ENCODE peak calls at places on chromosomes 6 and 20, in five cellular contexts. D is sigmoid colon, K is Peyer's patch, L is GM12878, I is heart left ventricle. N is an unnamed sample.

GRCh38 chr20:25084616-25085187 is 2.8 kb upstream of the VSX1 start:
- DNase-seq in D (no peak), K (no peak), L (no peak), I (no peak), N (no peak)

GRCh38 chr6:70847685-70848084 is 109.2 kb downstream of the B3GAT2 start:
- DNase-seq in D (no peak), K (no peak), L (no peak), I (no peak), N (no peak)

GRCh38 chr20:63017826-63018411 is 11.2 kb upstream of the BHLHE23 start:
- DNase-seq in D (no peak), K (peak; percentile 27), L (no peak), I (peak; percentile 51), N (no peak)

GRCh38 chr6:116278853-116279231 is 888 bp downstream of the TSPYL1 start:
- DNase-seq in D (peak; percentile 88), K (no peak), L (no peak), I (peak; percentile 72), N (no peak)

GRCh38 chr20:61835301-61835700 is 230.4 kb downstream of the TAF4 start:
- DNase-seq in D (no peak), K (no peak), L (no peak), I (peak; percentile 44), N (no peak)

GRCh38 chr6:126721581-126722145 is 381.7 kb downstream of the CENPW start:
- DNase-seq in D (no peak), K (no peak), L (no peak), I (no peak), N (no peak)

GRCh38 chr20:13883425-13883824 is 98.6 kb downstream of the NDUFAF5 start:
- DNase-seq in D (peak; percentile 84), K (no peak), L (no peak), I (no peak), N (no peak)

GRCh38 chr6:79077680-79078056 is 386 bp downstream of the PHIP start:
- DNase-seq in D (peak; percentile 75), K (no peak), L (no peak), I (no peak), N (no peak)

GRCh38 chr6:36677753-36678487 is 594 bp upstream of the CDKN1A start:
- DNase-seq in D (no peak), K (no peak), L (no peak), I (no peak), N (no peak)

GRCh38 chr6:54206510-54206909 is 95.3 kb downstream of the MLIP start:
- DNase-seq in D (no peak), K (no peak), L (no peak), I (no peak), N (no peak)

GRCh38 chr6:166926748-166927147 is 29.6 kb downstream of the RNASET2 start:
- DNase-seq in D (no peak), K (no peak), L (no peak), I (no peak), N (no peak)

GRCh38 chr6:135750081-135750480 is 101.4 kb upstream of the PDE7B start:
- DNase-seq in D (no peak), K (no peak), L (no peak), I (no peak), N (no peak)

GRCh38 chr20:25230177-25230831 is 17.6 kb upstream of the PYGB start:
- DNase-seq in D (no peak), K (no peak), L (no peak), I (no peak), N (no peak)

GRCh38 chr6:79665725-79666551 is 34.8 kb downstream of the SH3BGRL2 start:
- DNase-seq in D (no peak), K (no peak), L (no peak), I (no peak), N (no peak)

GRCh38 chr6:43608310-43608763 is 20.7 kb downstream of the GTPBP2 start:
- DNase-seq in D (no peak), K (no peak), L (peak; percentile 17), I (no peak), N (peak; percentile 76)

GRCh38 chr6:167396068-167396658 is 71.3 kb downstream of the TTLL2 start:
- DNase-seq in D (no peak), K (no peak), L (no peak), I (no peak), N (no peak)

GRCh38 chr6:169654590-169655391 is 47.0 kb downstream of the WDR27 start:
- DNase-seq in D (peak; percentile 89), K (peak; percentile 83), L (no peak), I (no peak), N (peak; percentile 77)

GRCh38 chr6:79240509-79240908 is 6.0 kb upstream of the HMGN3 start:
- DNase-seq in D (no peak), K (no peak), L (no peak), I (no peak), N (no peak)

GRCh38 chr6:3315841-3316240 is 57.1 kb downstream of the PSMG4 start:
- DNase-seq in D (peak; percentile 44), K (no peak), L (no peak), I (no peak), N (no peak)

GRCh38 chr20:5919634-5920544 is 30.4 kb downstream of the TRMT6 start:
- DNase-seq in D (no peak), K (no peak), L (no peak), I (no peak), N (no peak)

GRCh38 chr20:22586645-22587310 is 2.4 kb upstream of the FOXA2 start:
- DNase-seq in D (no peak), K (peak; percentile 81), L (no peak), I (no peak), N (peak; percentile 24)

GRCh38 chr20:48817367-48818030 is 10.3 kb downstream of the PREX1 start:
- DNase-seq in D (no peak), K (no peak), L (no peak), I (no peak), N (no peak)

GRCh38 chr6:41291717-41292116 is 5.2 kb upstream of the TREM1 start:
- DNase-seq in D (no peak), K (no peak), L (no peak), I (no peak), N (no peak)

GRCh38 chr6:156825475-156825874 is 48.3 kb downstream of the ARID1B start:
- DNase-seq in D (no peak), K (no peak), L (no peak), I (no peak), N (no peak)

GRCh38 chr6:130320908-130321307 is 44.9 kb upstream of the TMEM200A start:
- DNase-seq in D (no peak), K (no peak), L (no peak), I (no peak), N (no peak)

GRCh38 chr20:62739067-62739466 is 30.4 kb downstream of the NTSR1 start:
- DNase-seq in D (peak; percentile 64), K (no peak), L (no peak), I (peak; percentile 67), N (no peak)

GRCh38 chr6:150138638-150139037 is 4.2 kb upstream of the PPP1R14C start:
- DNase-seq in D (no peak), K (no peak), L (no peak), I (no peak), N (no peak)

GRCh38 chr6:150133686-150134085 is 9.2 kb upstream of the PPP1R14C start:
- DNase-seq in D (no peak), K (no peak), L (no peak), I (no peak), N (no peak)

GRCh38 chr6:150139533-150139932 is 3.3 kb upstream of the PPP1R14C start:
- DNase-seq in D (no peak), K (no peak), L (no peak), I (no peak), N (no peak)

GRCh38 chr6:150129616-150130505 is 13.0 kb upstream of the PPP1R14C start:
- DNase-seq in D (no peak), K (no peak), L (no peak), I (no peak), N (no peak)

GRCh38 chr6:150134280-150134920 is 8.4 kb upstream of the PPP1R14C start:
- DNase-seq in D (no peak), K (peak; percentile 66), L (no peak), I (no peak), N (no peak)
- TF ChIP-seq POLR2A in D (no peak), K (no peak), L (no peak), I (no peak), N (no peak)

GRCh38 chr20:51188941-51189340 is 166.0 kb upstream of the KCNG1 start:
- DNase-seq in D (no peak), K (no peak), L (no peak), I (no peak), N (no peak)

GRCh38 chr20:51185277-51185676 is 162.4 kb upstream of the KCNG1 start:
- DNase-seq in D (no peak), K (no peak), L (no peak), I (no peak), N (no peak)

GRCh38 chr20:51189814-51190782 is 167.2 kb upstream of the KCNG1 start:
- DNase-seq in D (no peak), K (no peak), L (no peak), I (no peak), N (no peak)

GRCh38 chr20:51185861-51186260 is 163.0 kb upstream of the KCNG1 start:
- DNase-seq in D (no peak), K (no peak), L (no peak), I (no peak), N (no peak)

GRCh38 chr20:51187318-51187717 is 164.4 kb upstream of the KCNG1 start:
- DNase-seq in D (no peak), K (no peak), L (no peak), I (no peak), N (no peak)
- TF ChIP-seq POLR2A in D (no peak), K (no peak), L (no peak), I (no peak), N (no peak)

DNA sequence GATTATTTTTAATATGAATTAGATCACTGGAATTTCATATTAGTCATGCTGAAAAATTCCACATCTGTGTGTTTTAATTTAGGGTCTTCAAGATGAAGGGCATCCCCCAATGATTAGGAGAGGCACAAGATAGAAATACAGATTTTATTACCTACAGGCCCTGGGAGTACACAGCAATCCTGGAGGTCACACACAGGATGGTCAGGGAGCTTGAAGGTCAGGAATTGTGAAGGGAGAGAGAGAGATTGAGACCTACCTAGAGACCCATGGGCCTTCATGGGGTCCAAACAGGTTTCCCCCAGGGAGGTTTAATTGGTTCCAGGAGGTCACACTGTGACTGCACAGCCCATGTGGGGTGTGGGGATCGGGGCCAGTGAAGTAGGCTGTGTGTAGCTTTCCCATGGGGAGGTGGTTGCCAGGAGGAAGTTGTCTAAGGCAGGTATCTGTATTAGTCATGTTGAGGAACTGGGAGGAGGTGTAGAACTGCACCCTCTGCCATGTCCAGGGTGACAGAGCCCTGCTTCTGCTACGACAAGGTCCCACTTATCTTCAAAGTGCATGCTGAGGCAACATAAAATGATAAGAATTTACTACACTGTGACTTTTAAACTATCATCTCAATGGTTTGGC is 18.3 kb downstream of the SNX9 start:
- DNase-seq in D (no peak), K (no peak), L (peak; percentile 73), I (no peak), N (peak; percentile 95)
- TF ChIP-seq POLR2A in D (no peak), K (no peak), L (no peak), I (no peak), N (no peak)

GRCh38 chr20:47328841-47329448 is 27.6 kb downstream of the ZMYND8 start:
- DNase-seq in D (peak; percentile 82), K (peak; percentile 39), L (no peak), I (no peak), N (peak; percentile 16)

GRCh38 chr20:47330071-47330470 is 26.4 kb downstream of the ZMYND8 start:
- DNase-seq in D (no peak), K (no peak), L (no peak), I (no peak), N (peak; percentile 26)

GRCh38 chr20:47332381-47333206 is 23.9 kb downstream of the ZMYND8 start:
- DNase-seq in D (no peak), K (no peak), L (no peak), I (no peak), N (no peak)

GRCh38 chr20:47334022-47334551 is 22.4 kb downstream of the ZMYND8 start:
- DNase-seq in D (no peak), K (peak; percentile 64), L (no peak), I (no peak), N (peak; percentile 39)

GRCh38 chr20:47330933-47331708 is 25.4 kb downstream of the ZMYND8 start:
- DNase-seq in D (no peak), K (peak; percentile 59), L (no peak), I (no peak), N (peak; percentile 96)
- TF ChIP-seq POLR2A in D (no peak), K (peak; percentile 74), L (no peak), I (no peak), N (peak; percentile 59)